ENCODE peak calls at places on chromosomes 1 and 21, in seven cellular contexts. X is lower lobe of right lung; J is fibroblast of mammary gland; L is CD8-positive, alpha-beta memory T cell; V is lung; P is pancreas; Y is trophoblast cell. R is an unnamed sample.

GRCh38 chr21:36709030-36709867 is 10.3 kb downstream of the SIM2 start:
- DNase-seq in X (no peak), J (no peak), Y (no peak), L (no peak), P (no peak), V (no peak), R (no peak)

GRCh38 chr1:37661401-37661800 is 26.7 kb upstream of the RSPO1 start:
- DNase-seq in V (no peak), X (no peak), P (no peak), J (no peak), L (no peak), Y (peak), R (no peak)

GRCh38 chr1:60924964-60925798 is 157.2 kb upstream of the NFIA start:
- DNase-seq in X (no peak), P (no peak), Y (peak), V (no peak), J (no peak), L (no peak), R (no peak)

GRCh38 chr1:41358152-41358937 is 2.9 kb upstream of the FOXO6 start:
- DNase-seq in J (no peak), P (no peak), Y (no peak), L (no peak), V (no peak), X (no peak), R (no peak)

GRCh38 chr21:44816761-44817505 is 929 bp downstream of the SUMO3 start:
- DNase-seq in X (no peak), V (no peak), J (no peak), L (no peak), P (peak), Y (no peak), R (no peak)

GRCh38 chr1:1806890-1807289 is 28.6 kb upstream of the NADK start:
- DNase-seq in V (no peak), X (no peak), J (peak), P (no peak), L (no peak), Y (no peak), R (no peak)

GRCh38 chr1:5140136-5140535 is 485.7 kb downstream of the AJAP1 start:
- DNase-seq in Y (no peak), X (no peak), J (no peak), V (no peak), P (no peak), L (no peak), R (no peak)

GRCh38 chr21:37877888-37878684 is 38.2 kb downstream of the KCNJ6 start:
- DNase-seq in P (no peak), X (no peak), Y (no peak), L (no peak), J (no peak), V (no peak), R (no peak)

GRCh38 chr1:102798718-102799117 is 309.6 kb downstream of the COL11A1 start:
- DNase-seq in X (no peak), Y (no peak), J (no peak), L (no peak), P (no peak), V (no peak), R (no peak)

GRCh38 chr1:228377664-228378452 is 28.8 kb downstream of the TRIM11 start:
- DNase-seq in X (peak), J (no peak), Y (no peak), L (no peak), V (no peak), P (peak), R (no peak)

GRCh38 chr1:21346304-21347071 is 56.2 kb upstream of the ECE1 start:
- DNase-seq in V (no peak), P (no peak), Y (no peak), J (no peak), L (no peak), X (no peak), R (no peak)

GRCh38 chr1:225817611-225818061 is 7.7 kb downstream of the EPHX1 start:
- DNase-seq in X (peak), V (peak), P (peak), J (peak), Y (no peak), L (no peak), R (peak)

GRCh38 chr21:40466893-40467483 is 380.0 kb downstream of the DSCAM start:
- DNase-seq in P (no peak), Y (peak), X (no peak), J (peak), L (no peak), V (no peak), R (peak)

GRCh38 chr1:43934986-43935324 is 1.4 kb downstream of the ARTN start:
- DNase-seq in X (no peak), L (no peak), Y (no peak), J (no peak), V (no peak), P (no peak), R (no peak)
- H3K4me3 ChIP-seq in X (no peak), L (no peak), Y (no peak), J (no peak), V (no peak), P (no peak), R (no peak)

DNA sequence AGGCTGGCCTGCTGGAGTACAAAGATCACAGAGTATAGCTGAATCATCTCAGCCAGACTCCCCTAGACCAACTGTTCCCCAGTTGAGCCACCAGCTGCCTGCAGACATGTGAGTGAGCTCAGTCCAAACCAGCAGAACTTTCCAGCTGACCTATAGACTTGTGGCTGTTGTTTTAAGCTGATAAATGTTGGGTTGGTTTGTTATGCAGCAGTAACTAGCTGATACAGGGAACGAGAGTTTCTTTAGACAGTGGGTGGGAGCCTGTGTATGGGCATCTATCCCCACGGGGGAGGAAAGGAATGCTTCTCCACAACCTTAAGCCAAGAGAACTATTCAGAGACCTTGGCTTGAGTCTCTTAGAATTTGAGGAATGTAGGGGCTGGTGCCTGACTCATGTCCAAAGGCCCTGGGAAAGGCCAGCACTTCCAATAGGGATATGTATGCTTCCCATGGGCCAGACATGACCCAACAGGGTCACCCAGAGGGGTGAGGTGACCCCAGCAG is 30.1 kb downstream of the SLC1A7 start:
- DNase-seq in Y (peak), P (no peak), L (no peak), X (no peak), J (peak), V (no peak), R (peak)
- H3K4me3 ChIP-seq in Y (no peak), P (no peak), L (no peak), X (no peak), J (no peak), V (no peak), R (no peak)

GRCh38 chr1:52955129-52955970 is 28.3 kb downstream of the SCP2 start:
- DNase-seq in X (no peak), V (no peak), P (no peak), Y (no peak), J (peak), L (no peak), R (peak)
- H3K4me3 ChIP-seq in X (no peak), V (no peak), P (no peak), Y (no peak), J (no peak), L (no peak), R (peak)

DNA sequence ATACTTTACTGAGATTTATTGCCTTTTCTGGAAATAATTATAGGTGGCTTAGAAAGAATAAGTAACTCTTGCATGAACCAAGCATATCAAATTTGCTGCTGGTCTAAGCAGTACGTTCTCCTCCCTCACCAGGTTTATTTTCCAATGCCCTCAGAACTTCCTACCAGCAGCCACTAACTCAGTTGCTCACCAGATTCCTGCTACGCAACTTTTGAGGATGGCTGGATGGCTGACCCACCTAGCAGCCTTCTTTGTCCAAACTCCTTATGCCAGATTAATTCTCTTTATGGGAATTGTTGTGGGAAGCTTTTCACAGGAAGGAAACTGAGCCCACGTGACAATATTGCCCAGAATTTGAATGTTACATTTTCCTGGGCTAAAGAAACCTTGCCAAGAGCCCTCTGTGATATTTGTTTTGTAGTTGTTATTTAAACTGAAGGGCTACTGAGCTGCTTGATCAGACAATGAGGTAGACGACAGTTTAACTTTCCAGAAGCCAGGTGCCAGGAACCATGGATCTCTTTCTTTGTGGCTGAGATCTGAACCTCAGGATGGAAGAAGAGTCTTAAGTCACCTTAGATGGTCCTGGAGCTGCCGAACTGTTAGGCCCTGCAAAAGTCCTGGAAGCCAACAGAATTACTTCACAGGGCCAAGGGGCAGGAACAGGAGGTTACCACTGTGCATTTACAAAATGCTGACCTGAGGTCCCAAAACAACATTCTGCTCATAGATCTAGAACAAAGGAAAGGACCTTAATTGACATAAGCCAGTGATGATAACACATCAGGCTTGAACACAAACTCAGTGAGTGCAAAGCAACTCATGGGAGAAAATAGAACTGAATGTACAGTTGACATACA is 85.5 kb upstream of the ATP1A1 start:
- DNase-seq in V (no peak), P (no peak), L (no peak), X (no peak), Y (peak), J (no peak), R (no peak)
- H3K4me3 ChIP-seq in V (no peak), P (no peak), L (no peak), X (no peak), Y (no peak), J (no peak), R (no peak)

GRCh38 chr1:47433453-47434050 is 4.3 kb upstream of the FOXD2 start:
- DNase-seq in L (no peak), Y (no peak), X (no peak), P (no peak), J (no peak), V (no peak), R (peak)
- H3K4me3 ChIP-seq in L (no peak), Y (no peak), X (peak), P (peak), J (peak), V (no peak), R (peak)

DNA sequence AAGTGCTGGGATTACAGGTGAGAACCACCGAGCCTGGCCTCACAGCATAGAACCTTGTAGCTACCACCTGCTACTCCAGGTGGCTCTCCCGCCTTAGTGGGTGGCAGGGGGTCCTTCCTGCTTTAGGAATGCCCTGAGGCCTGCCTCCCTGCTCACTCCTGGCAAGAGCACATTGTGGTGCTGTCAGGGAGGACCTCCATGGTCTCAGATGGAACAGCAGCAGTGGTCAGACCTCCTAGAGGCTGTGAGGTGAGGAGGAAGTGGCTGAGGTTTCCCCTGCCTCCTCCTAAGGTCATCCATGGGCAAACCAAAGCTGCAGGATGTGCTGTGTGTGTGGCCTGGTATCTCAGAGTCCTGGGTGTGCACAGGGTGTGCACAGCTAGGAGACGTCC is 6.7 kb downstream of the SOX13 start:
- DNase-seq in Y (no peak), X (no peak), J (no peak), L (no peak), P (no peak), V (no peak), R (no peak)
- H3K4me3 ChIP-seq in Y (no peak), X (peak), J (no peak), L (no peak), P (no peak), V (no peak), R (no peak)

GRCh38 chr1:163196449-163196787 is 6.3 kb downstream of the RGS5 start:
- DNase-seq in L (no peak), P (no peak), J (no peak), Y (no peak), X (no peak), V (no peak), R (no peak)
- H3K4me3 ChIP-seq in L (no peak), P (no peak), J (no peak), Y (no peak), X (no peak), V (no peak), R (no peak)

R was measured in choroid plexus epithelial cell.